ENCODE peak calls at places on chromosome 1, in four cellular contexts. C is colonic mucosa, A is testis, J is neural crest cell. L is an unnamed sample.

GRCh38 chr1:206471415-206471801 is 1.1 kb downstream of the IKBKE start:
- DNase-seq in J (no peak), C (no peak), A (no peak), L (no peak)

GRCh38 chr1:59214764-59215208 is 82.1 kb upstream of the FGGY start:
- DNase-seq in C (peak; percentile 26), A (no peak), J (no peak), L (no peak)

GRCh38 chr1:23148084-23148483 is 20.6 kb downstream of the LUZP1 start:
- DNase-seq in C (no peak), J (no peak), A (no peak), L (no peak)

GRCh38 chr1:86061660-86062059 is 94.9 kb downstream of the COL24A1 start:
- DNase-seq in A (no peak), J (no peak), C (no peak), L (no peak)

GRCh38 chr1:180674603-180675530 is 43.0 kb downstream of the XPR1 start:
- DNase-seq in A (no peak), C (no peak), J (no peak), L (no peak)

GRCh38 chr1:150168960-150169565 is 19.3 kb downstream of the PLEKHO1 start:
- DNase-seq in J (peak; percentile 64), C (peak; percentile 62), A (peak; percentile 77), L (peak; percentile 45)

GRCh38 chr1:182301467-182302198 is 90.0 kb downstream of the GLUL start:
- DNase-seq in A (peak; percentile 82), J (no peak), C (peak; percentile 68), L (no peak)

GRCh38 chr1:209648931-209649776 is 3.1 kb downstream of the LAMB3 start:
- DNase-seq in C (peak; percentile 59), A (no peak), J (no peak), L (no peak)

GRCh38 chr1:198316681-198317080 is 159.9 kb downstream of the NEK7 start:
- DNase-seq in A (no peak), J (no peak), C (no peak), L (no peak)

GRCh38 chr1:160622885-160623633 is 23.8 kb downstream of the SLAMF1 start:
- DNase-seq in J (no peak), A (no peak), C (no peak), L (no peak)

GRCh38 chr1:38608202-38608864 is 251.2 kb downstream of the RRAGC start:
- DNase-seq in J (peak; percentile 69), C (no peak), A (peak; percentile 37), L (no peak)
- TF ChIP-seq CTCF in J (peak; percentile 68), C (peak; percentile 18), A (peak; percentile 14), L (no peak)

DNA sequence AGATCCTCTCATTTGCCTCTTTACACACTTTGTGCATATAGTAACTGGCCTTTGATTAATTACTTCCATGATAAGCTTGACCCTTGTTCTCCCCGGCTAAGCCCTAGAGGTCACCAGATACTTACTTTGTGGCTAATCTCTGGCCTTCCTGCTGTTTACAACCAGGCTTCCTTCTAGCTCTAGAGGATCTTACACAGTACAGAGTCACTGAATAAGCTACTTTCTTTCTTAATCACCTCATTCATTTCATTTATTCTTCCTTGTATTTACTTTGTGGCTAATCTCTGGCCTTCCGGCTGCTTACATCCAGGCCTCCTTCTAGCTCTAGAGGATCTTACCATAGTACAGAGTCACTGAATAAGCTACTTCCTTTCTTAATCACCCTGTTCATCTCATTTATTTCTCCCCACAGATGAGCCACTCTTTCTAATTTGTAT is 144.3 kb upstream of the C1orf21 start:
- DNase-seq in A (peak; percentile 34), J (no peak), C (no peak), L (no peak)
- TF ChIP-seq CTCF in A (no peak), J (no peak), C (no peak), L (no peak)

GRCh38 chr1:159600894-159601293 is 13.3 kb downstream of the APCS start:
- DNase-seq in J (no peak), A (no peak), C (no peak), L (no peak)
- TF ChIP-seq CTCF in J (no peak), A (no peak), C (no peak), L (no peak)

GRCh38 chr1:79895573-79895972 is 889.0 kb upstream of the ADGRL4 start:
- DNase-seq in J (no peak), A (no peak), C (no peak), L (no peak)

GRCh38 chr1:79902418-79902817 is 895.9 kb upstream of the ADGRL4 start:
- DNase-seq in J (no peak), C (no peak), A (no peak), L (no peak)

GRCh38 chr1:79896136-79896535 is 889.6 kb upstream of the ADGRL4 start:
- DNase-seq in J (no peak), C (no peak), A (no peak), L (no peak)

DNA sequence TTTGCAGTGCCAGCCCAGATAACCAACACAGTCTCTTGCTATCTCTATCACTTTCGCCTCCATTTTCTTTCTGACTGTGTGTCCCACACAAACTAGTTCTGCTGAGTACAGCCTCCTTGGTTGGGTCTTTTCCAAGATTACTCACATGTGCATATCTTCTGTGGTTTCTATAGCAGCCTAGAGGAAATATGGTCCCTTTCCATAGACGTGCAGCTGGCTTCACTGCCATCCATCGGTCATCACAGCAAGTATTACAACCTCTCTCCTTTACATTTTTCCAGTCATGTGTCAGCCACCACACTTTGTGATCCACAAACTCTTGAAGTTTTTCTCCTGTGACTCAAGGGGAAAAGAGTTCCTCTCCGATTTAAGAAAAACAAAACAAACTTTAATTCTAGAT is 893.4 kb upstream of the ADGRL4 start:
- DNase-seq in C (no peak), J (no peak), A (no peak), L (no peak)
- TF ChIP-seq CTCF in C (no peak), J (no peak), A (no peak), L (no peak)

GRCh38 chr1:22018583-22019559 is 17.4 kb downstream of the CELA3A start:
- DNase-seq in A (peak; percentile 18), J (no peak), C (no peak), L (peak; percentile 35)
- TF ChIP-seq CTCF in A (no peak), J (peak; percentile 40), C (no peak), L (no peak)

DNA sequence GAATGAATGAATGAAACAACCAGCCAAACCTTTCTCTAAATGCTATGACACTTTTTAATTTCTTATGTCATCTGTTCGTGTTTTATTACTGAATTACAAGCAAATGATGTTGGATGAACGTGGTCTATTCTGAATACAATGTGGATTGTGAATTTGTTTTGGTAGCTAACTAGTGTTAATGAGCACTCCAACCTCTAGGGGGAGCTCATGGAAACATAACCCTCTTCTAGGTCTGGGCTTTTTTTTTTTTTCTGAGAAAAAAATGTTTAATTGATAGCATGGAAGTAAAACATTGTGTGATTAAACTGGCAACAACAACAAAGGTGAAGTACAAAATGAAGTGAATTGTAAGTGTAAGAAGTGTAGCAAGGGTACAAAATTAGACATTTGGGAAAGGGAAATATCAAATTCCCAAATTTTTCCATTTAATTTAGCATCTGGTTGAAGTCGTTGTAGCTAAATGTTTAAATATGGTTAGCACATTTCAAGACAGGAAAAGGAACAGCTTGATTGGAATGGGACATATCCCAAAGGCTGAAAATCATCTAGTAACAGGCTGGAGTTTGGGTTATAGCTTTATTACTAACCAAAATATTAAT is 42.6 kb upstream of the PTGS2 start:
- DNase-seq in A (peak; percentile 62), C (peak; percentile 31), J (no peak), L (no peak)
- TF ChIP-seq CTCF in A (no peak), C (peak; percentile 50), J (peak; percentile 69), L (no peak)

DNA sequence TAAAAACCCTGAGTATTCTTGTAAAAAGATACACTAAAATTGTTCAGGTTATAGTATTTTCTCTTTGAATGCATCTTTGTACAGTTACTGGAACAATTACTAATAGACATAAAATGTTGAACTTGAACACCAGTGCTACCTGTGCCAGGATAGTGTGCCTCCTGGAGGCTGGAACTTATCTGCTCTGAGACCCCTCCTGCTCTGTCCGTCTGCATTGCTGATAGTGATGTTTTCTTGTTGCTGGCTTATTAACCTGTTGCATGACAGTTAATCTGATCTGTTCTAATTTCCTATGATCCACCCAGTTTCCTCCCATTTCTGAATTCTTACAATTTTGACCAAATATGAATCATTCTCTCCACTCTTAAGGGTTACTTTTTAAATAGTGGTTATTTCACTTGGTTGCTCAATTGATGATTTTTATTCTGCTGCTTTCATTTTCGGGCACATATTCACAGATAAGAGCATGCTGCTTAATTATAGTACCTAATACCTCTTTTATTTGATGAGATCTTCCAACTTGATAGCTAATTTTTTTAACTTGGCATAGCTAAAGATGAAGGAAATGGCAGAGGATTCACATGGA is 101.4 kb downstream of the CC2D1B start:
- DNase-seq in A (no peak), C (no peak), J (no peak), L (no peak)
- TF ChIP-seq CTCF in A (no peak), C (no peak), J (no peak), L (no peak)

DNA sequence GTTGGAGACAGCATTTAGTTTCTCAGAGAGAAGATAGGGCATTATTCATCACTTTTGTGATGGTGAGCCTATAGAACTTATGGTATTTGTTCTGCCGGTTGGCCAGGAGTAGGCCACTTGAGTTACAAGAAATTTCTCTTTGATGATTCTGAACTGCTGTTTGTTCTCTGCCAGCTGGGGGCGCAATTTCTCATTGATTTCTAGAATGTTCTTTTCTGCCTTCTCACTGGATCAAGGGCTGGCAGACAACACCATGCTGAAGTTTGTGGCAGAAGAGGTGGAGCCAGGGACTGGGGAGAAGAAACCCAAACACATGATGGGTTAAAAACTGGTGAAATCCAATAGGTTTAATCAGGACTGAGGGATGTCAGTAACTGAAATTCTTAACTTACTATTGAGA is 360.6 kb downstream of the FAM72C start:
- DNase-seq in J (no peak), A (no peak), C (no peak), L (no peak)
- TF ChIP-seq CTCF in J (no peak), A (no peak), C (no peak), L (no peak)

L was measured in activated B cell treated with CpG ODN at 0.5 μM for 24 hours.